ENCODE peak calls at places on chromosome 11, in ten cellular contexts. J is breast epithelium; B is endothelial cell; N is tibial nerve; A is left ventricle myocardium inferior; D is activated CD8-positive, alpha-beta T cell treated with anti-CD3 and anti-CD28 coated beads for 36 hours; I is AG04450; U is pancreas; W is cardiac muscle cell; K is suprapubic skin. R is an unnamed sample.

GRCh38 chr11:44823920-44824704 is 97.3 kb downstream of the TSPAN18 start:
- DNase-seq in J (no peak), B (peak), N (no peak), A (no peak), D (no peak), I (no peak), U (no peak), W (peak), K (no peak), R (no peak)

GRCh38 chr11:124745270-124745834 is 5.6 kb downstream of the NRGN start:
- DNase-seq in J (no peak), B (no peak), N (no peak), A (no peak), D (no peak), I (no peak), U (no peak), W (no peak), K (no peak), R (no peak)

GRCh38 chr11:64759722-64760719 is at the start of gene PYGM:
- DNase-seq in J (peak), B (no peak), N (peak), A (peak), D (no peak), I (no peak), U (no peak), W (peak), K (peak), R (no peak)

GRCh38 chr11:68142441-68143309 is 21.5 kb upstream of the CHKA start:
- DNase-seq in J (no peak), B (no peak), N (no peak), A (no peak), D (no peak), I (no peak), U (no peak), W (no peak), K (no peak), R (no peak)

GRCh38 chr11:61181489-61181888 is 20.3 kb upstream of the VPS37C start:
- DNase-seq in J (no peak), B (no peak), N (no peak), A (no peak), D (no peak), I (no peak), U (no peak), W (no peak), K (no peak), R (no peak)

GRCh38 chr11:75733346-75734107 is 15.9 kb downstream of the MOGAT2 start:
- DNase-seq in J (no peak), B (no peak), N (no peak), A (peak), D (no peak), I (no peak), U (no peak), W (no peak), K (no peak), R (no peak)

GRCh38 chr11:112770487-112770886 is 190.7 kb upstream of the NCAM1 start:
- DNase-seq in J (no peak), B (no peak), N (no peak), A (peak), D (no peak), I (no peak), U (no peak), W (no peak), K (no peak), R (no peak)

GRCh38 chr11:61413496-61413895 is 16.3 kb downstream of the CPSF7 start:
- DNase-seq in J (no peak), B (no peak), N (no peak), A (no peak), D (no peak), I (no peak), U (no peak), W (peak), K (no peak), R (no peak)

GRCh38 chr11:117180020-117180419 is 1.5 kb downstream of the SIDT2 start:
- DNase-seq in J (no peak), B (no peak), N (no peak), A (no peak), D (no peak), I (no peak), U (no peak), W (peak), K (no peak), R (no peak)

GRCh38 chr11:117183724-117184349 is 5.3 kb downstream of the SIDT2 start:
- DNase-seq in J (peak), B (no peak), N (no peak), A (no peak), D (no peak), I (no peak), U (no peak), W (no peak), K (no peak), R (peak)

GRCh38 chr11:117180661-117181585 is 2.4 kb downstream of the SIDT2 start:
- DNase-seq in J (peak), B (peak), N (peak), A (peak), D (peak), I (no peak), U (peak), W (peak), K (peak), R (no peak)

GRCh38 chr11:117182551-117182935 is 4.0 kb downstream of the SIDT2 start:
- DNase-seq in J (peak), B (no peak), N (no peak), A (no peak), D (no peak), I (no peak), U (no peak), W (no peak), K (no peak), R (no peak)

GRCh38 chr11:117181586-117182550 is 3.3 kb downstream of the SIDT2 start:
- DNase-seq in J (peak), B (no peak), N (no peak), A (no peak), D (no peak), I (no peak), U (no peak), W (no peak), K (no peak), R (no peak)
- TF ChIP-seq CTCF in J (no peak), B (no peak), N (no peak), A (no peak), D (peak), I (no peak), U (no peak), W (no peak), K (no peak), R (no peak)

DNA sequence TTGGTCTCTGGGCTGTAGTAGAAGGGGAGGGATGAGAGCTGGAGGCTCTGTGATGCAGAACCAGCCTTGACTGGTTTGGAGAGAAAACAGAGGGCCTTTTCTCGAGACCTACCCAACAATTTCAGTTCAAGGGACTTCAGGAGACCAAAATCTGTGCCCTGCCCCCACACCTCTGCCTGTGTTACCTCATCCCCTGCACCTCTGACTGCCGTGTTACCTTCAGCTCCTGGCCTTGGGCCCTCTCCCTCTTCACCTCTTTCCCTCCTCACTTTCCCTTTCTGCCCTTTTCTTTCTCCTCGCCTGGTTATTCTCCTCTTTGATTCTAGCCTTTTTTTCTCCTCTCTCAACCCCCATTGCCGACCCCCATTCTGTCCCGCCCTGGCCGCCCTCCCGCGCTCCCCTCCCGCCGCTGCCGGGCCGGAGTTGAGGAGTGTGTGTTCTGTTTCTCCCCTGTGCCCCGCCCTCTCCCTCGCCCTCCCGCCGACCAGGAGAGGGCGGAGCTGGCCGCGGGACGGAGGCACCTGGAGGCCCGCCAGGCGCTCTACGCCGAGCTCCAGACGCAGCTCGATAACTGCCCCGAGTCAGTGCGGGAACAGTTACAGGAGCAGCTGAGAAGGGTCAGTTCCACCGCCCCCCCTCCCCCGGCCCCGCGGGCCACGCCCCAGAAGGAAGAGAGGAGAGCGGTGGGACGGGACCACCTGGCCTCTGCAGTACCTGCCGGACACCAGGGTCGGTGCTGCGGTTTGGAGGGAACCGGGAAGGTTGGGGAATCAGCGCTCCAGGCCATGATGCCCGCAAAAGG is 27.2 kb downstream of the PHLDB1 start:
- DNase-seq in J (peak), B (peak), N (peak), A (peak), D (no peak), I (no peak), U (peak), W (peak), K (no peak), R (peak)
- TF ChIP-seq CTCF in J (peak), B (no peak), N (no peak), A (peak), D (no peak), I (no peak), U (no peak), W (peak), K (no peak), R (no peak)

GRCh38 chr11:103737791-103738190 is 298.6 kb upstream of the DDI1 start:
- DNase-seq in J (no peak), B (no peak), N (no peak), A (peak), D (no peak), I (no peak), U (no peak), W (peak), K (no peak), R (no peak)

GRCh38 chr11:103736986-103737622 is 299.3 kb upstream of the DDI1 start:
- DNase-seq in J (no peak), B (no peak), N (no peak), A (peak), D (no peak), I (no peak), U (no peak), W (peak), K (no peak), R (no peak)

GRCh38 chr11:103736323-103736722 is 300.1 kb upstream of the DDI1 start:
- DNase-seq in J (no peak), B (no peak), N (no peak), A (no peak), D (no peak), I (no peak), U (no peak), W (no peak), K (no peak), R (no peak)

GRCh38 chr11:103733889-103734288 is 302.6 kb upstream of the DDI1 start:
- DNase-seq in J (no peak), B (no peak), N (no peak), A (no peak), D (no peak), I (no peak), U (no peak), W (no peak), K (no peak), R (no peak)

DNA sequence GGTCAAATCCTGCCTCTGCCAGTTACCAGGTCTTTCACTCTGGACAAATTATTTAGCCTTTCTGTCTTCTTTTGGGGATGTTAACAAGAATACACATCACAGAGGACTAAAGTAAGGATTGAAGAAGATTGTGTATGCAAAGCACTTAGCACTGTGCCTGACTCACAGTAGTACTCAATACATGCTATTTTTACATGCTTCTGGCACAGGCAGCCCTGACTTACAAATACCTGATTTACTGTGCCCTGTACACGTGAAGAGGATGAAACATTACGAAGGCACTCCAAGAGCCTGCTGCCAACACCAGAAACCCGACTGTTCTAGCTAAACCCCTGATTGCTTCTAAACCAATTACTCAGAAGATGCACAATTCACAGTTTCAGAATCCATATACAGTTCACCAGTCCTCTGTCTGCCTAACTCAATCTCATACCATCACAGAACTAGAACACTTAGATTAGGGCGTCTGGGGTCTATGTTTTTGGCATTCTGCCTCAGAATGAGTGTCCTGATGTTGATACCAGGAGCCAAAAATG is 300.9 kb upstream of the DDI1 start:
- DNase-seq in J (no peak), B (no peak), N (no peak), A (no peak), D (no peak), I (no peak), U (no peak), W (no peak), K (no peak), R (no peak)
- TF ChIP-seq CTCF in J (no peak), B (no peak), N (no peak), A (no peak), D (no peak), I (no peak), U (no peak), W (no peak), K (no peak), R (no peak)

DNA sequence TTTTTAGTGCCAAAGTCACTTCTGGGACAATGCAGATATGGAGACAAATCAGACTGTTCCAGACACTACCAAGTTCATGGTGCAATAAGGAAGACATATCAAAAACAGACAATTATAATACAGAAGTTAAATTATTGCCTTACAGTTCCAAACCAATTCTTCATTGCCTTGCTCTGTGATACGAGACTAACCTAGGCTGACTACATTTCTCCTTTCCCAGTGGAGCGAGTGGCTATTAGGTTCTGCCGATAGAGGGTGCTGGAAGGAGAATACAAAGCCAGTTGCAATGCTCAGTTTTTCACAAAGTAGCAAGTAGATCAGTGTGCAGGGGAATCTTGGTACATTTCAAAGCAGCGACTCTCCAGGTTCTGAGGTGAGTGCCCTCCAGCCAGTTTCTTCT is 67.8 kb downstream of the FAM168A start:
- DNase-seq in J (no peak), B (peak), N (no peak), A (no peak), D (no peak), I (no peak), U (no peak), W (no peak), K (no peak), R (no peak)
- TF ChIP-seq CTCF in J (no peak), B (peak), N (no peak), A (peak), D (no peak), I (peak), U (no peak), W (peak), K (no peak), R (no peak)

DNA sequence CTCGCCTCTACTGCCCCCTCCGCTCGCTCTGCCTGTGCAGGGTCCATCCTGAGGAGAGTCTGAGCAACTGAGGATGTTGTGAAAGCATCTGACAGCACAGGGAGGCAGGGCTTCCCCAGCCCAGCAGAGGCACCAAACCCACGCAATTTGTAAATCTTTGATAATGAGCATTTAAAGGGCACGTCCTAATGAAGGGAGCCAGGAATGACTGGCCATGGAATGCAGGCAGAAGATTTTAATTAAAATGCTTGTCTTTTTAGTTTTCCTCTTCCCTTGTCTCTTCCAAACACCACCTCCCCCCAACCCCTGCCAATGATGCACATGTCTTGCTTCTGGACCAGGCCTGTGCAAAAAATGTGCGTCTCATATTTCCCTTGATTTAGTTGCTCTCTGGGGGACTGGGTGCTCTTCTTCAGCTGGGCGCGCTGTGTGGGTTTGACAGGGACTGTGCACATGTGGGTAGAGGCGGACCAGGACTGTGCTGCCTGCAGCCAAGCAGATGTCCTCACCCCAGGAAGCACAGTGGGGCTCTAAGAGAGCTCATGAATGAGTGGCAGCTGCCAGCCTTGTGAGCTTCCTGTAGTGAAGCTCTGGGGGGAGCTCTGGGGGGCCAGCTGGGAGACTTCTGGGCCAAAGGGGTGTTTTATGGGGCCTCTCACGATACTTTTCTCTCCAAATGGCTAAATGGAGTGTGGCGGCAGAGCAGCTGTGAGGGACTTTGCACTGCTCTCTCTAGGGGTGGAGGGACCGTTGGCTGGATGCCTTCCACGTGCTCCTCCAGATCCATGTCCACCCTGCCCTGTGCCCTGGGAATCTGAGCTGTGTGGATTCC is 273.5 kb downstream of the ST3GAL4 start:
- DNase-seq in J (no peak), B (no peak), N (no peak), A (no peak), D (no peak), I (peak), U (no peak), W (peak), K (no peak), R (no peak)
- TF ChIP-seq CTCF in J (no peak), B (no peak), N (no peak), A (no peak), D (no peak), I (peak), U (no peak), W (peak), K (no peak), R (no peak)

GRCh38 chr11:31150841-31151240 is 218.7 kb downstream of the DCDC1 start:
- DNase-seq in J (no peak), B (no peak), N (no peak), A (no peak), D (no peak), I (no peak), U (no peak), W (no peak), K (no peak), R (no peak)
- TF ChIP-seq CTCF in J (no peak), B (no peak), N (no peak), A (no peak), D (no peak), I (no peak), U (no peak), W (no peak), K (no peak), R (no peak)

GRCh38 chr11:120527111-120527748 is 15.7 kb downstream of the GRIK4 start:
- DNase-seq in J (no peak), B (no peak), N (no peak), A (peak), D (no peak), I (peak), U (no peak), W (peak), K (no peak), R (peak)
- TF ChIP-seq CTCF in J (no peak), B (no peak), N (no peak), A (no peak), D (no peak), I (peak), U (no peak), W (peak), K (no peak), R (no peak)

R was measured in mesothelial cell of epicardium.